ENCODE peak calls at places on chromosome 15, in nine cellular contexts. C is right cardiac atrium; D is lung; T is stomach; V is heart left ventricle; N is A549; Z is CD8-positive, alpha-beta memory T cell; Y is transverse colon; P is suprapubic skin. K is an unnamed sample. For H3K9me3, the result is how much of the 10 kb centered on the place peaks cover.

GRCh38 chr15:37028609-37029287 is 71.6 kb downstream of the MEIS2 start:
- DNase-seq in C (no peak), D (no peak), T (no peak), V (no peak), N (no peak), Z (no peak), Y (no peak), P (no peak), K (no peak)

GRCh38 chr15:64774556-64775523 is 549 bp downstream of the RBPMS2 start:
- DNase-seq in C (peak), D (no peak), T (peak), V (peak), N (peak), Z (peak), Y (no peak), P (no peak), K (peak)

GRCh38 chr15:73930790-73931281 is 4.6 kb downstream of the LOXL1 start:
- DNase-seq in C (peak), D (no peak), T (no peak), V (peak), N (no peak), Z (no peak), Y (no peak), P (no peak), K (no peak)

GRCh38 chr15:84765675-84766074 is 17.3 kb downstream of the ZNF592 start:
- DNase-seq in C (no peak), D (no peak), T (no peak), V (no peak), N (no peak), Z (no peak), Y (no peak), P (no peak), K (no peak)

GRCh38 chr15:66823601-66824000 is 121.6 kb downstream of the SMAD6 start:
- DNase-seq in C (no peak), D (no peak), T (no peak), V (no peak), N (no peak), Z (no peak), Y (no peak), P (peak), K (no peak)

GRCh38 chr15:69014454-69014853 is at the start of gene NOX5:
- DNase-seq in C (no peak), D (no peak), T (no peak), V (no peak), N (peak), Z (no peak), Y (no peak), P (no peak), K (no peak)

GRCh38 chr15:70348581-70349344 is 251.0 kb upstream of the TLE3 start:
- DNase-seq in C (peak), D (no peak), T (no peak), V (no peak), N (no peak), Z (no peak), Y (peak), P (peak), K (peak)

GRCh38 chr15:86916671-86917450 is 837.2 kb downstream of the AGBL1 start:
- DNase-seq in C (peak), D (no peak), T (no peak), V (peak), N (no peak), Z (no peak), Y (no peak), P (no peak), K (peak)

GRCh38 chr15:42447599-42447998 is 43.3 kb downstream of the ZNF106 start:
- DNase-seq in C (no peak), D (no peak), T (no peak), V (no peak), N (no peak), Z (no peak), Y (no peak), P (no peak), K (no peak)

GRCh38 chr15:57969355-57969754 is 96.2 kb downstream of the ALDH1A2 start:
- DNase-seq in C (no peak), D (no peak), T (no peak), V (no peak), N (peak), Z (no peak), Y (no peak), P (no peak), K (no peak)

GRCh38 chr15:32029862-32030781 is at the start of gene CHRNA7:
- DNase-seq in C (peak), D (peak), T (peak), V (peak), N (peak), Z (no peak), Y (peak), P (peak), K (peak)

GRCh38 chr15:35327789-35328188 is 218.2 kb downstream of the DPH6 start:
- DNase-seq in C (no peak), D (no peak), T (no peak), V (no peak), N (peak), Z (no peak), Y (no peak), P (no peak), K (no peak)

GRCh38 chr15:31752363-31752762 is 278.0 kb upstream of the CHRNA7 start:
- DNase-seq in C (no peak), D (no peak), T (no peak), V (no peak), N (peak), Z (no peak), Y (no peak), P (no peak), K (no peak)

GRCh38 chr15:65154720-65155119 is 21.1 kb upstream of the PDCD7 start:
- DNase-seq in C (no peak), D (no peak), T (no peak), V (no peak), N (no peak), Z (no peak), Y (no peak), P (no peak), K (no peak)

GRCh38 chr15:73052679-73053397 is 575 bp downstream of the NEO1 start:
- DNase-seq in C (peak), D (peak), T (peak), V (peak), N (peak), Z (peak), Y (peak), P (peak), K (peak)

GRCh38 chr15:63905558-63906265 is 72.0 kb upstream of the HERC1 start:
- DNase-seq in C (no peak), D (no peak), T (no peak), V (no peak), N (no peak), Z (peak), Y (no peak), P (no peak), K (no peak)

GRCh38 chr15:41476416-41477048 is 17.1 kb upstream of the ITPKA start:
- DNase-seq in C (no peak), D (no peak), T (no peak), V (no peak), N (no peak), Z (no peak), Y (no peak), P (no peak), K (no peak)

GRCh38 chr15:45254405-45255293 is 2.6 kb downstream of the SLC28A2 start:
- DNase-seq in C (no peak), D (no peak), T (no peak), V (no peak), N (peak), Z (no peak), Y (no peak), P (no peak), K (no peak)

GRCh38 chr15:27683126-27683525 is 416.0 kb downstream of the OCA2 start:
- DNase-seq in C (no peak), D (no peak), T (no peak), V (no peak), N (no peak), Z (no peak), Y (no peak), P (no peak), K (no peak)

GRCh38 chr15:27686376-27686775 is 412.7 kb downstream of the OCA2 start:
- DNase-seq in C (no peak), D (no peak), T (no peak), V (no peak), N (peak), Z (no peak), Y (no peak), P (no peak), K (no peak)

GRCh38 chr15:27686971-27687370 is 412.1 kb downstream of the OCA2 start:
- DNase-seq in C (no peak), D (no peak), T (no peak), V (no peak), N (no peak), Z (no peak), Y (no peak), P (no peak), K (no peak)

GRCh38 chr15:27681038-27681437 is 418.1 kb downstream of the OCA2 start:
- DNase-seq in C (no peak), D (no peak), T (no peak), V (no peak), N (peak), Z (no peak), Y (no peak), P (no peak), K (no peak)

DNA sequence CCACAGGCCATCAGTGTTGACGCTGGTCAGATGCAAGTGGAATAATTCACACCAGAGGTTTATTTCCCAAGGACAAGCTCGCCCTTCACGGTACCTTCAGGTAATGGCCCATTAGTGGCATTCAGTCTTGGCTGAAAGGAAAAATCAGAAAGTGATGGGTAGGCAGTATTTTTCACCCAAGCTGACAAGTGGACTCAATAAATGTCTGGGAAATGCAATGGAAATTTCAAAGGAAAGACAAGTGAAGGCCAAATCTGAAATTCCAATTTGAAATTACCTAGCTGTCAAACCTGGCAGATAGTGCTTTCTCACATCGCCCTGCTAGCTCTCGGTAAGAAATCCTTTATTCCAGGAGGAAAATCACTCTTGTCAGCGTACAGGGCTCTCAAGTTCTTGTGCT is 413.5 kb downstream of the OCA2 start:
- DNase-seq in C (no peak), D (no peak), T (no peak), V (no peak), N (no peak), Z (no peak), Y (no peak), P (no peak), K (no peak)
- H3K9me3 ChIP-seq in C (under half), D (under half), T (under half), V (under half), N (under half), Z (under half), Y (under half), P (under half), K (under half)

GRCh38 chr15:89531796-89532537 is 35.6 kb upstream of the RHCG start:
- DNase-seq in C (no peak), D (no peak), T (no peak), V (no peak), N (no peak), Z (no peak), Y (no peak), P (no peak), K (no peak)
- H3K9me3 ChIP-seq in C (under half), D (under half), T (under half), V (under half), N (under half), Z (under half), Y (under half), P (under half), K (under half)

DNA sequence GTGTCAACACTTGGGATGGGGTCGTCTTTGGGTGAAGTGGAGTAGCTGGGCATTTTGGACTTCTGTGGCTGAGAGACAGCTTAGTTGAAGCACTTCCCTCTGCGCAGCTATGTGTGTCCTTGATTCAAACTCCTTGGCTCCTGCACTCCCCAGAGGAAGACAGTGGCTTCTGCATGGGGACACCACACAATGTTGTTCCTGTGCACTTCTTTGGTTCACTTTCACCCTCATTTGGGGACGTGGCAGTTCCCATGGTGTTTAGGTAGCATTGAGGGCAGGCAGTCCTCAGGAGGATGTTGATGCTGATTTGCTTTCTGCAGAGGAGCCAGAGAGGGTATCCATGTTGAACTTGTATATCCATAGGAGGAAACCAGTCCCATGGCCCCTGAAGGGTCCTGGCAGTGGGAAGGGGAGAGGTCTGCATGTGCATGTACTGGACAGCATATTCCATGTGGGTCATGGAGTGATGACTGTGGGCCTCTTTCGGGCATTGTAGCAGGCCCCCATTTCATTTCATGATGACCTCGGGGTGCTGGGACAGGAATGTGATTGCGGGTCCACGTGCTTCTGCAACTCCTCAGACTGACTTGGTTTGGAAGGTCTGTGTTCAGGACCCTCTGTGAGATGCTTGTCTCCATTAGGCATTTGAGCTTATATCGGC is 135.4 kb downstream of the SNRPN start:
- DNase-seq in C (no peak), D (no peak), T (no peak), V (no peak), N (no peak), Z (no peak), Y (no peak), P (no peak), K (no peak)
- H3K9me3 ChIP-seq in C (under half), D (under half), T (half or more), V (half or more), N (under half), Z (under half), Y (under half), P (half or more), K (half or more)

GRCh38 chr15:95041297-95041696 is 809.9 kb downstream of the MCTP2 start:
- DNase-seq in C (no peak), D (no peak), T (no peak), V (no peak), N (no peak), Z (no peak), Y (no peak), P (no peak), K (no peak)

GRCh38 chr15:95043933-95044313 is 812.6 kb downstream of the MCTP2 start:
- DNase-seq in C (no peak), D (no peak), T (no peak), V (no peak), N (no peak), Z (no peak), Y (no peak), P (no peak), K (no peak)

GRCh38 chr15:95044780-95045417 is 813.5 kb downstream of the MCTP2 start:
- DNase-seq in C (no peak), D (no peak), T (no peak), V (no peak), N (no peak), Z (no peak), Y (no peak), P (no peak), K (no peak)
- H3K9me3 ChIP-seq in C (under half), D (under half), T (under half), V (under half), N (under half), Z (under half), Y (under half), P (under half), K (under half)

GRCh38 chr15:25088261-25088790 is 133.5 kb downstream of the SNRPN start:
- DNase-seq in C (no peak), D (no peak), T (no peak), V (no peak), N (no peak), Z (no peak), Y (no peak), P (no peak), K (no peak)
- H3K9me3 ChIP-seq in C (under half), D (under half), T (half or more), V (half or more), N (under half), Z (half or more), Y (under half), P (half or more), K (half or more)

GRCh38 chr15:47552978-47553608 is 164.2 kb upstream of the SEMA6D start:
- DNase-seq in C (no peak), D (no peak), T (no peak), V (no peak), N (no peak), Z (no peak), Y (peak), P (no peak), K (no peak)

GRCh38 chr15:47553933-47554332 is 163.4 kb upstream of the SEMA6D start:
- DNase-seq in C (no peak), D (no peak), T (no peak), V (no peak), N (no peak), Z (no peak), Y (no peak), P (no peak), K (no peak)

GRCh38 chr15:47548986-47549385 is 168.3 kb upstream of the SEMA6D start:
- DNase-seq in C (no peak), D (no peak), T (no peak), V (no peak), N (no peak), Z (no peak), Y (no peak), P (no peak), K (no peak)

GRCh38 chr15:47551079-47551478 is 166.2 kb upstream of the SEMA6D start:
- DNase-seq in C (no peak), D (no peak), T (no peak), V (no peak), N (no peak), Z (no peak), Y (no peak), P (no peak), K (no peak)

GRCh38 chr15:47551559-47551958 is 165.7 kb upstream of the SEMA6D start:
- DNase-seq in C (no peak), D (no peak), T (no peak), V (no peak), N (no peak), Z (no peak), Y (no peak), P (no peak), K (no peak)
- H3K9me3 ChIP-seq in C (under half), D (under half), T (under half), V (under half), N (under half), Z (under half), Y (under half), P (under half), K (under half)

GRCh38 chr15:25415707-25416106 is 23.1 kb downstream of the UBE3A start:
- DNase-seq in C (no peak), D (no peak), T (no peak), V (no peak), N (no peak), Z (no peak), Y (no peak), P (no peak), K (no peak)
- H3K9me3 ChIP-seq in C (under half), D (under half), T (under half), V (under half), N (under half), Z (under half), Y (under half), P (under half), K (under half)

DNA sequence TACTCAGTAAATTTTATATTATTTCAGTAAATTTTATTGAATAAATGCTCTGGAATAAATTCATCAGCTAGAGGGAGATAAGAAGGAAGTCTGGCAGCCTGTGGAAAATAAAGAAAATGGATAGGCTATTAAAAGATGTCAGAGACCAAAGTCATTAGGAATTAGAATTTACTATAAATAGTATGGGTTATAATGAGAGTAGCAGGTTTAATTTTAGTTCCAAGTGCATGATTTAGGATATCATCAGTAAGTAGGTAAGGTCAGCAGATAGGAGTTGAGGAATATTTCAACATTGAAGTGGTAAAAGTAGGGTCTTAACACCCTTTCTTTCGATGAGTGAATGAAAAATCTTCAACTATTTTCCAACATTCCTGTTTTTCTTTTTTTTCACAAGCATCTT is 64.6 kb downstream of the SNRPN start:
- DNase-seq in C (no peak), D (no peak), T (no peak), V (no peak), N (no peak), Z (no peak), Y (no peak), P (no peak), K (no peak)
- H3K9me3 ChIP-seq in C (under half), D (under half), T (half or more), V (under half), N (under half), Z (under half), Y (under half), P (under half), K (under half)

GRCh38 chr15:75694241-75695182 is 18.1 kb downstream of the CSPG4 start:
- DNase-seq in C (peak), D (peak), T (peak), V (peak), N (peak), Z (no peak), Y (peak), P (peak), K (peak)
- H3K9me3 ChIP-seq in C (under half), D (under half), T (under half), V (under half), N (under half), Z (under half), Y (under half), P (under half), K (under half)